ENCODE peak calls at places on chromosomes 3 and 15, in eight cellular contexts. O is caudate nucleus; T is stimulated activated CD8-positive, alpha-beta memory T cell treated with anti-CD3 and anti-CD28 coated beads, Interleukin-4, amount 100 ng/mL, for 48 hours; J is anterior cingulate cortex; C is NB4; P is fibroblast of pulmonary artery; U is KBM-7; W is psoas muscle. K is an unnamed sample.
A peak's percentile ranks its signal among the peaks of the same experiment; 100 is the strongest.

GRCh38 chr3:147423601-147424324 is 14.6 kb downstream of the ZIC1 start:
- DNase-seq in O (no peak), P (no peak), C (no peak), T (no peak), J (no peak), W (no peak), U (no peak), K (no peak)

GRCh38 chr3:24034464-24034863 is 89.4 kb downstream of the NR1D2 start:
- DNase-seq in C (no peak), U (no peak), T (no peak), O (no peak), P (peak; percentile 5), W (no peak), J (no peak), K (no peak)

GRCh38 chr3:11613851-11614491 is 29.7 kb downstream of the VGLL4 start:
- DNase-seq in U (no peak), C (no peak), T (no peak), J (no peak), P (no peak), W (peak; percentile 43), O (no peak), K (no peak)

GRCh38 chr3:136577791-136578190 is 174.4 kb downstream of the STAG1 start:
- DNase-seq in T (no peak), U (no peak), W (no peak), P (no peak), C (no peak), O (no peak), J (no peak), K (no peak)

GRCh38 chr3:182067423-182067822 is 355.7 kb downstream of the SOX2 start:
- DNase-seq in J (no peak), C (no peak), W (no peak), U (no peak), T (no peak), P (no peak), O (no peak), K (no peak)

GRCh38 chr3:98777801-98778220 is 14.7 kb downstream of the ST3GAL6 start:
- DNase-seq in U (no peak), O (no peak), J (no peak), P (peak; percentile 85), T (no peak), C (no peak), W (no peak), K (no peak)

GRCh38 chr3:45659661-45660566 is 29.3 kb upstream of the SACM1L start:
- DNase-seq in J (peak; percentile 40), C (peak; percentile 46), U (peak; percentile 51), W (peak; percentile 82), T (peak; percentile 70), O (no peak), P (peak; percentile 79), K (peak; percentile 76)

GRCh38 chr3:173008978-173009377 is 132.1 kb downstream of the SPATA16 start:
- DNase-seq in P (no peak), W (no peak), J (no peak), U (no peak), C (no peak), O (no peak), T (no peak), K (no peak)

GRCh38 chr15:41238100-41238499 is 7.0 kb downstream of the CHP1 start:
- DNase-seq in C (no peak), P (no peak), U (no peak), W (no peak), T (no peak), J (no peak), O (no peak), K (no peak)

GRCh38 chr3:107796786-107797185 is 274.0 kb downstream of the BBX start:
- DNase-seq in P (peak; percentile 76), C (peak; percentile 53), J (no peak), U (peak; percentile 49), T (no peak), W (no peak), O (no peak), K (no peak)

GRCh38 chr3:61699622-61700021 is 138.3 kb downstream of the PTPRG start:
- DNase-seq in P (no peak), J (no peak), U (no peak), W (no peak), C (no peak), O (no peak), T (no peak), K (no peak)

GRCh38 chr3:64533565-64534317 is 154.1 kb downstream of the ADAMTS9 start:
- DNase-seq in O (peak; percentile 63), C (peak; percentile 78), J (peak; percentile 72), W (peak; percentile 93), U (peak; percentile 61), P (peak; percentile 93), T (peak; percentile 66), K (peak; percentile 95)

GRCh38 chr3:165895919-165896318 is 58.7 kb upstream of the BCHE start:
- DNase-seq in T (peak; percentile 28), J (no peak), O (no peak), C (peak; percentile 45), W (no peak), P (peak; percentile 2), U (peak; percentile 29), K (peak; percentile 82)

GRCh38 chr3:64368163-64369025 is 143.1 kb upstream of the PRICKLE2 start:
- DNase-seq in C (no peak), P (no peak), U (no peak), T (no peak), O (no peak), W (no peak), J (no peak), K (no peak)

GRCh38 chr15:80163897-80164296 is 11.1 kb downstream of the FAH start:
- DNase-seq in C (no peak), W (no peak), U (peak; percentile 38), J (no peak), P (no peak), T (no peak), O (no peak), K (no peak)

GRCh38 chr15:72609862-72610261 is 44.6 kb upstream of the GOLGA6B start:
- DNase-seq in W (no peak), C (no peak), P (no peak), T (no peak), O (no peak), U (no peak), J (no peak), K (no peak)

GRCh38 chr15:25683911-25684310 is 179.2 kb downstream of the ATP10A start:
- DNase-seq in C (no peak), T (no peak), W (no peak), O (no peak), P (no peak), U (no peak), J (no peak), K (peak; percentile 79)

GRCh38 chr3:42351221-42351620 is 59.2 kb downstream of the LYZL4 start:
- DNase-seq in T (no peak), C (no peak), J (no peak), P (peak; percentile 8), O (no peak), U (no peak), W (no peak), K (no peak)

GRCh38 chr3:14452676-14453367 is 50.4 kb downstream of the SLC6A6 start:
- DNase-seq in T (no peak), P (peak; percentile 99), J (peak; percentile 70), C (no peak), U (no peak), W (peak; percentile 95), O (peak; percentile 52), K (peak; percentile 88)

GRCh38 chr3:18444597-18445420 is 19.7 kb upstream of the SATB1 start:
- DNase-seq in U (peak; percentile 83), C (peak; percentile 82), W (peak; percentile 83), T (peak; percentile 80), P (peak; percentile 52), J (peak; percentile 58), O (no peak), K (peak; percentile 50)

GRCh38 chr15:68812596-68813548 is 7.8 kb downstream of the ANP32A start:
- DNase-seq in W (no peak), J (no peak), C (no peak), U (no peak), T (no peak), P (peak; percentile 30), O (no peak), K (no peak)

GRCh38 chr15:98905981-98906711 is 101.4 kb downstream of the PGPEP1L start:
- DNase-seq in W (no peak), J (no peak), U (no peak), C (no peak), T (no peak), O (no peak), P (peak; percentile 33), K (no peak)

GRCh38 chr15:101059381-101060341 is 140.5 kb downstream of the LRRK1 start:
- DNase-seq in O (no peak), W (no peak), J (no peak), P (no peak), T (peak; percentile 7), C (no peak), U (no peak), K (peak; percentile 10)